ENCODE peak calls at places on chromosomes 13 and 19, in eight cellular contexts. S, L, M, U, X, C, B and Y are unnamed samples.

GRCh38 chr13:79085021-79085420 is 321.0 kb downstream of the RBM26 start:
- DNase-seq in S (no peak), L (no peak), M (no peak), U (no peak), X (no peak), C (no peak), B (no peak), Y (no peak)

GRCh38 chr19:48329167-48329891 is 4.0 kb downstream of the EMP3 start:
- DNase-seq in S (peak; percentile 49), L (no peak), M (no peak), U (no peak), X (no peak), C (no peak), B (no peak), Y (peak; percentile 66)

GRCh38 chr19:18594824-18595373 is 6.3 kb downstream of the REX1BD start:
- DNase-seq in S (no peak), L (no peak), M (no peak), U (no peak), X (no peak), C (no peak), B (no peak), Y (no peak)

GRCh38 chr13:32060319-32060924 is 28.8 kb downstream of the FRY start:
- DNase-seq in S (no peak), L (no peak), M (no peak), U (no peak), X (no peak), C (no peak), B (no peak), Y (no peak)

GRCh38 chr13:41409611-41410010 is 47.7 kb upstream of the RGCC start:
- DNase-seq in S (no peak), L (no peak), M (no peak), U (no peak), X (no peak), C (no peak), B (no peak), Y (no peak)

GRCh38 chr19:46697142-46697960 is 19.6 kb downstream of the PRKD2 start:
- DNase-seq in S (peak; percentile 96), L (peak; percentile 80), M (peak; percentile 85), U (peak; percentile 90), X (peak; percentile 94), C (peak; percentile 90), B (no peak), Y (peak; percentile 95)

GRCh38 chr19:18743281-18743825 is 47.8 kb downstream of the COMP start:
- DNase-seq in S (peak; percentile 70), L (no peak), M (peak; percentile 42), U (peak; percentile 94), X (peak; percentile 92), C (peak; percentile 74), B (no peak), Y (peak; percentile 86)

GRCh38 chr13:28584873-28585317 is 74.0 kb upstream of the POMP start:
- DNase-seq in S (no peak), L (no peak), M (no peak), U (no peak), X (no peak), C (no peak), B (no peak), Y (no peak)

GRCh38 chr13:35744566-35745203 is 268.2 kb upstream of the MAB21L1 start:
- DNase-seq in S (no peak), L (no peak), M (no peak), U (no peak), X (no peak), C (no peak), B (no peak), Y (no peak)

GRCh38 chr13:70362820-70363219 is 254.6 kb upstream of the KLHL1 start:
- DNase-seq in S (no peak), L (no peak), M (no peak), U (no peak), X (no peak), C (no peak), B (no peak), Y (no peak)

GRCh38 chr13:97196340-97196739 is 25.8 kb upstream of the MBNL2 start:
- DNase-seq in S (no peak), L (no peak), M (no peak), U (no peak), X (no peak), C (no peak), B (no peak), Y (no peak)

GRCh38 chr13:102395174-102395573 is 6.7 kb downstream of the FGF14 start:
- DNase-seq in S (no peak), L (no peak), M (no peak), U (no peak), X (no peak), C (no peak), B (no peak), Y (no peak)

GRCh38 chr13:27421101-27421881 is 3.1 kb upstream of the GTF3A start:
- DNase-seq in S (no peak), L (no peak), M (no peak), U (no peak), X (no peak), C (no peak), B (no peak), Y (peak; percentile 61)

DNA sequence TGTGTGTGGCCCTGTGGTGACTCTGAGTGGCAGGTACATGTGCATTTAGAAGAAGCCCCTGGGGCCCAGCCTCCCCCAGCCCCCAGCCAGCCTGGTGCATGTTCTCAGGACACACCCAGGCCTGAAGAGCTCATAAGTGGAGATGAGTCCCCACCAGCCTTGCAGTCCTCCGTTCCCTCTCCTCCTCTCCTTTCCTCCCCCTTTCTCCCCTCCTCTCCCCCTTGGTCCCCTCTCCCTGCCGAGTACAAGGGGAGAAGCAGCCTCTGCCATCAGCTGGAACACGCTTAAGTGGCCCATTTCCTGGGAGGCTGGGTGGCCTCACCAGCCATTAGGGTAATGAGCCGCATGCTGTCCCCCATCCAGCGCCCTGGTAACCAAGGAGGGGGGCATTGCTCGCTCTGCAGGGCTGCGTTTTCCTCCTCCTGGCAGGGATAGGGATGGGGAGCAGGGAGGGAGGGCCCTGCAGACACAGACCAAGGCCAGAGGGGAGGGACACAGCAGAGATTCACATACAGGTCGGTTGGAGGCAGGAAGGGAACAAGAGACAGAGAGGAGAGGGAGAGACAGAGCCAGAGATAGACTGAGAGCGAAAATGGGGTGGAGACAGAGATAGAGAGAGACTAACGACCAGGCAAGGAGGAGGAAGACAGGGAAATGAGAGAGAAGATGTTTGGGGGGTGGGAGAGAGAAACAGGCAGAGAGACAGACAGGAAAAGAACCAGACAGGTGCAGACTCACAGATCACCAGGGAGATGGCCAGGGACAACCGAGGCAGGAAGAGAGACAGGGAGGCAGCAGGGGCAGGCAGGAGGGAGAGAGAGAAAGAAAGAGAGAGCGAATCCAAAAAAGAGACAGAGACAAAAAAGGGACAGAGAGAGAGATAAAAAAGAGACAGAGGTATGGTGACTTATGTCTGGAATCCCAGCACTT is 19.3 kb upstream of the DPP9 start:
- DNase-seq in S (no peak), L (no peak), M (no peak), U (peak; percentile 75), X (no peak), C (peak; percentile 51), B (no peak), Y (no peak)
- TF ChIP-seq POLR2A in S (no peak), L (no peak), M (no peak), U (no peak), X (no peak), C (no peak), B (no peak), Y (no peak)

DNA sequence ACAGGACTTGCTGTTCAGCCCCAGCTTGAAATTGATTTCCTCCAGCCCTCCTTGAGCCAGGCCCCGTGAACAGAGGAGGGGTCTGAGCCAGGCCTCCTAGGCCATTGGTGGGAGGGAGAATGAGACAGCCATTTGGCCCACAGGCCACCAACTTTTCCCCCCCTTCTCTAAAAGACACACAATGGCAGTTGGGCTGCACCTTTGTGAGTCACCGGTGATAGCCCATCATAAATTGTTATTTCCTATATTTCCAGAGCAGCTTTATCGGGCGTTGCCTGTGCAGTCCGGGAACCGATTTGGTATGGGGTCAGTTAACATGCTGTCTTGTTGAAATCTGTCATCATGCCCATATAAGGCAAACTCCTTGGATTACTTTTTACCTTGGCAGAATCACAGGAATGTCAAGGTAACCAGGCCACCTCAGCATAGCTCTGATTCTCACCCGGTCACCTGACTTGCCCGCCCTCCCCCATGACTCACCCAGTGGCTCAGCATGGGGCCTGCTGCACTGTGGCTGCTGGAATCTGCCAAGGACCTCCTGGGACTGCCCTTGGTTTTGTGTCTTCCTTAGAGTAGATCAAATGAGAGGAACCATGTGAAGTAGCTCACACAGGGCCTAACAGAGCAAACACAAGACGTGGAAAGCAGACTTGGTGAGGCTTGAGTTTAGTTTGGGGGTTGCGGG is 36.1 kb downstream of the ACTN4 start:
- DNase-seq in S (peak; percentile 89), L (peak; percentile 99), M (peak; percentile 95), U (peak; percentile 66), X (peak; percentile 86), C (peak; percentile 72), B (no peak), Y (peak; percentile 82)
- TF ChIP-seq POLR2A in S (peak; percentile 53), L (no peak), M (peak; percentile 71), U (no peak), X (no peak), C (no peak), B (no peak), Y (no peak)

DNA sequence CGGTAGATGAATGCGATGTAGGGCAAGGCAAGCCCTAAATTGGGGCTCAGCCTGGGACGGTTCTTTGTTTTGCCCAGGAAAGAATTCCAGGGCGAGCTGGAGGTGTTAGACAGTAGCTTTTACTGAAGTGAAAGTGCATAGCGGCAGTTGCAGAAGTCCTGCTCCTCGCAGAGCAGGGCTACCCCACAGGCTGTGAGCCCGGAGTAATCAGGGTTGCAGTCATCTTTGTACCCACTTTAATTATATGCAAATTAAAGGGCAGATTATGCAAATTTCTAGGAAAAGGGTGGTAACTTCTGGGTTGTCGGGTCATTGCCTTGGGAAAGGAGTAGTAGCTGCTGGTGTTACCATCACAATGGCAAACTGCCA is 30.5 kb downstream of the VAV1 start:
- DNase-seq in S (no peak), L (no peak), M (no peak), U (no peak), X (no peak), C (no peak), B (no peak), Y (no peak)
- TF ChIP-seq POLR2A in S (no peak), L (no peak), M (no peak), U (no peak), X (no peak), C (no peak), B (peak; percentile 80), Y (no peak)

GRCh38 chr19:21767065-21767800 is at the start of gene ZNF100:
- DNase-seq in S (peak; percentile 94), L (peak; percentile 93), M (peak; percentile 92), U (peak; percentile 97), X (peak; percentile 94), C (peak; percentile 87), B (peak; percentile 40), Y (peak; percentile 94)
- TF ChIP-seq POLR2A in S (peak; percentile 50), L (no peak), M (peak; percentile 88), U (no peak), X (no peak), C (no peak), B (peak; percentile 95), Y (peak; percentile 86)

GRCh38 chr19:16519230-16519687 is 23.0 kb downstream of the CHERP start:
- DNase-seq in S (no peak), L (no peak), M (no peak), U (no peak), X (no peak), C (no peak), B (no peak), Y (no peak)
- TF ChIP-seq POLR2A in S (no peak), L (no peak), M (no peak), U (no peak), X (no peak), C (no peak), B (no peak), Y (no peak)

DNA sequence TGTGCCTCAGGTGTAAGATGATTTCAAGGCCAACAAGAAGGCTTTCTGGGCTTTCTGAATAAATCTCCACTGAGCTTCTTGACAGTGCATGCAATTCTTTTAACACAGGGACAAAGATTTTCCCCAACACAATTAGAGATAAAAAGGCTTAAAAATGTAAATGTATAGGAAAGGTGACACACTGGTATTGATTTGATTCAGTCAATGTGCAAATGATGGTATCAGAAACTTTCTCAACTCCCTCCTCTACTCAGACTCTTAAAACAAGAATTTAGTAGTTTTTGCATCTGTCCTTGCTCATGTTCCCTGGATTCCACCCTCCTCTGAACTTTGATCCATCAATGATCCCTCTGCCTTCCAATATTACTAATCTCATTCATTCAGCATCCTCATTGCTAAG is 111.6 kb upstream of the FNDC3A start:
- DNase-seq in S (no peak), L (no peak), M (no peak), U (no peak), X (no peak), C (no peak), B (no peak), Y (no peak)
- TF ChIP-seq POLR2A in S (no peak), L (no peak), M (no peak), U (no peak), X (no peak), C (no peak), B (no peak), Y (no peak)